ENCODE peak calls at places on chromosomes 1 and 21, in four cellular contexts. S is transverse colon, G is breast epithelium, T is body of pancreas. D is an unnamed sample.

GRCh38 chr1:5926686-5927435 is 65.4 kb downstream of the NPHP4 start:
- DNase-seq in S (no peak), G (peak; percentile 14), T (no peak), D (no peak)

GRCh38 chr1:4702927-4703326 is 48.5 kb downstream of the AJAP1 start:
- DNase-seq in S (no peak), G (no peak), T (no peak), D (no peak)

GRCh38 chr1:151457911-151458882 is 1.1 kb downstream of the POGZ start:
- DNase-seq in S (peak; percentile 66), G (peak; percentile 55), T (peak; percentile 66), D (peak; percentile 76)

GRCh38 chr21:28975401-28975800 is 17.3 kb downstream of the LTN1 start:
- DNase-seq in S (no peak), G (no peak), T (no peak), D (no peak)

GRCh38 chr1:198756470-198756869 is 117.6 kb downstream of the PTPRC start:
- DNase-seq in S (no peak), G (no peak), T (no peak), D (no peak)

GRCh38 chr21:28419811-28420210 is 572.9 kb downstream of the LTN1 start:
- DNase-seq in S (no peak), G (no peak), T (no peak), D (no peak)

GRCh38 chr1:41751804-41752513 is 166.8 kb downstream of the HIVEP3 start:
- DNase-seq in S (peak; percentile 21), G (no peak), T (no peak), D (no peak)

GRCh38 chr1:215636258-215636965 is 69.3 kb downstream of the KCTD3 start:
- DNase-seq in S (peak; percentile 31), G (peak; percentile 41), T (no peak), D (peak; percentile 55)

GRCh38 chr1:166947398-166948043 is 27.8 kb downstream of the ILDR2 start:
- DNase-seq in S (peak; percentile 14), G (peak; percentile 27), T (peak; percentile 46), D (no peak)

GRCh38 chr1:203127672-203128611 is at the start of gene ADORA1:
- DNase-seq in S (peak; percentile 67), G (peak; percentile 51), T (peak; percentile 81), D (no peak)

GRCh38 chr1:39526466-39527189 is 35.2 kb downstream of the BMP8A start:
- DNase-seq in S (no peak), G (no peak), T (no peak), D (no peak)

GRCh38 chr1:235910357-235911299 is 43.9 kb upstream of the LYST start:
- DNase-seq in S (no peak), G (no peak), T (no peak), D (no peak)

GRCh38 chr21:45817345-45817744 is 164.2 kb upstream of the COL6A1 start:
- DNase-seq in S (no peak), G (no peak), T (no peak), D (no peak)

GRCh38 chr1:160641323-160642280 is 5.2 kb downstream of the SLAMF1 start:
- DNase-seq in S (no peak), G (no peak), T (no peak), D (no peak)

GRCh38 chr1:174969977-174970376 is 29.8 kb upstream of the CACYBP start:
- DNase-seq in S (no peak), G (no peak), T (no peak), D (no peak)

GRCh38 chr1:185376840-185377635 is 60.0 kb upstream of the IVNS1ABP start:
- DNase-seq in S (no peak), G (no peak), T (no peak), D (no peak)

GRCh38 chr21:35038772-35039145 is 10.3 kb downstream of the RUNX1 start:
- DNase-seq in S (no peak), G (no peak), T (no peak), D (no peak)

GRCh38 chr1:207919523-207920210 is 8.7 kb upstream of the CD34 start:
- DNase-seq in S (no peak), G (no peak), T (no peak), D (no peak)

GRCh38 chr1:208028526-208028925 is 117.6 kb upstream of the CD34 start:
- DNase-seq in S (no peak), G (no peak), T (no peak), D (no peak)

GRCh38 chr1:204128964-204129896 is 22.6 kb downstream of the ETNK2 start:
- DNase-seq in S (peak; percentile 73), G (peak; percentile 89), T (peak; percentile 75), D (peak; percentile 32)
- TF ChIP-seq POLR2A in S (no peak), G (peak; percentile 17), T (no peak), D (no peak)

GRCh38 chr21:37346841-37347430 is 19.6 kb upstream of the DYRK1A start:
- DNase-seq in S (no peak), G (no peak), T (no peak), D (no peak)
- H3K9me3 ChIP-seq in S (peaks cover 18% of the 10 kb centered on the region), G (peaks cover 8% of the 10 kb centered on the region), T (no peaks in the 10 kb centered on the region), D (peaks cover 15% of the 10 kb centered on the region)

GRCh38 chr1:54252371-54252770 is 52.4 kb downstream of the MRPL37 start:
- DNase-seq in S (no peak), G (no peak), T (no peak), D (no peak)
- H3K27ac ChIP-seq in S (no peak overlapping the region), G (peak overlapping the region; percentile 68), T (no peak overlapping the region), D (no peak overlapping the region)

GRCh38 chr1:153832293-153832692 is 57.1 kb downstream of the SLC27A3 start:
- DNase-seq in S (no peak), G (no peak), T (no peak), D (no peak)
- TF ChIP-seq POLR2A in S (no peak), G (no peak), T (no peak), D (no peak)

DNA sequence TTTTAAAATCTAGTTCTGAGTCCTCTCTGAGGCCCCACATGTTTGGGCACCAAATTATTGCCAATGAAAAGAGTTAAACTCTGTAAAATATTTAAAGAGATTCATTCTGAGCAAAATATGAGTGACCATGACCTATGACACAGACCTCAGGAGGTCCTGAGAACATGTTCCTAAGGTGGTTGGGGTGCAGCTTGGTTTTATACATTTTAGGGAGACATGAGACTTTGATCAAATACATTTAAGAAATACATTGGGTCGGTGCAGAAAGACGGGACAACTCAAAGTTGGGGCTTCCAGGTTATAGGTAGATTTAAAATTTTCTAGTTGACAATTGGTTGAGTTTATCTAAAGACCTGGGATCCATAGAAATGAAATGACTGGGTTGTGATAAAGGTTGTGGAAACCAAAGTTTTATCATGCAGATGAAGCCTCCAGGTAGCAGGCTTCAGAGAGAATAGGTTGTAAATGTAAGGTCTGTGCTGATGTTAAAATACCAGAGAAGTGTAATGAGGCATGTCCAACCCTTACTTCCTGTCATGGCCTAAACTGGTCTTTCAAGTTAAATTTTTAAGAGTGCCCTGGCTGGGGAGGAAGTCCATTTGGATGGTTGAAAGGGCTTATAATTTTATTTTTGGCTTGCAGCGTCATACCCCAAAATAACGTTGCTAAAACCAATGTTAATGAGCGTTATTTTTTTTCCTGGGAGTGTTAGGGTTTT is 274.9 kb downstream of the NUF2 start:
- DNase-seq in S (no peak), G (no peak), T (no peak), D (no peak)
- H3K9me3 ChIP-seq in S (no peaks in the 10 kb centered on the region), G (no peaks in the 10 kb centered on the region), T (no peaks in the 10 kb centered on the region), D (no peaks in the 10 kb centered on the region)